ENCODE peak calls at places on chromosomes 2 and 18, in seven cellular contexts. G, S, C, J, K, P and E are unnamed samples.

GRCh38 chr2:113120861-113121260 is 6.5 kb upstream of the IL1RN start:
- DNase-seq in G (no peak), S (no peak), C (no peak), J (no peak), K (no peak), P (no peak), E (no peak)

GRCh38 chr2:118312963-118313756 is 224.9 kb downstream of the INSIG2 start:
- DNase-seq in G (no peak), S (no peak), C (no peak), J (no peak), K (no peak), P (no peak), E (no peak)

GRCh38 chr2:120388222-120389035 is 42.5 kb downstream of the INHBB start:
- DNase-seq in G (no peak), S (peak), C (no peak), J (no peak), K (no peak), P (no peak), E (no peak)

GRCh38 chr2:216807861-216808272 is 52.0 kb downstream of the TNP1 start:
- DNase-seq in G (no peak), S (no peak), C (peak), J (no peak), K (no peak), P (peak), E (no peak)

GRCh38 chr18:73164430-73164829 is 296.6 kb upstream of the NETO1 start:
- DNase-seq in G (no peak), S (peak), C (no peak), J (no peak), K (no peak), P (no peak), E (no peak)

GRCh38 chr18:8750954-8751415 is 45.6 kb downstream of the MTCL1 start:
- DNase-seq in G (no peak), S (peak), C (peak), J (no peak), K (no peak), P (no peak), E (no peak)

GRCh38 chr2:65393743-65394422 is 38.5 kb downstream of the SPRED2 start:
- DNase-seq in G (no peak), S (no peak), C (no peak), J (no peak), K (no peak), P (no peak), E (no peak)

GRCh38 chr18:23191952-23192662 is 56.8 kb downstream of the CABLES1 start:
- DNase-seq in G (peak), S (peak), C (peak), J (no peak), K (peak), P (no peak), E (peak)

GRCh38 chr18:13629841-13630747 is 96.3 kb downstream of the FAM210A start:
- DNase-seq in G (peak), S (peak), C (peak), J (peak), K (no peak), P (peak), E (peak)

GRCh38 chr2:72917875-72918660 is 749 bp downstream of the EMX1 start:
- DNase-seq in G (no peak), S (peak), C (no peak), J (peak), K (no peak), P (no peak), E (no peak)